ENCODE peak calls at places on chromosomes 2 and 18, in seven cellular contexts. One of them, this sample, is unnamed. For H3K9me3, the result is how much of the 10 kb centered on the place peaks cover.

GRCh38 chr2:46336560-46336959 is 39.4 kb downstream of the EPAS1 start:
- DNase-seq in fibroblast of lung: peak
- DNase-seq in GM23248: peak
- DNase-seq in CD8-positive, alpha-beta T cell: no peak
- DNase-seq in aorta: no peak
- DNase-seq in effector memory CD4-positive, alpha-beta T cell: no peak
- DNase-seq in neural progenitor cell: no peak
- DNase-seq in this sample: peak

GRCh38 chr2:237695201-237695780 is 67.9 kb downstream of the LRRFIP1 start:
- DNase-seq in fibroblast of lung: peak
- DNase-seq in GM23248: peak
- DNase-seq in CD8-positive, alpha-beta T cell: no peak
- DNase-seq in aorta: no peak
- DNase-seq in effector memory CD4-positive, alpha-beta T cell: no peak
- DNase-seq in neural progenitor cell: no peak
- DNase-seq in this sample: peak

GRCh38 chr18:7038330-7038846 is 79.2 kb downstream of the LAMA1 start:
- DNase-seq in fibroblast of lung: peak
- DNase-seq in GM23248: peak
- DNase-seq in CD8-positive, alpha-beta T cell: no peak
- DNase-seq in aorta: peak
- DNase-seq in effector memory CD4-positive, alpha-beta T cell: no peak
- DNase-seq in neural progenitor cell: peak
- DNase-seq in this sample: peak

GRCh38 chr2:226799976-226800940 is 638 bp upstream of the IRS1 start:
- DNase-seq in fibroblast of lung: peak
- DNase-seq in GM23248: peak
- DNase-seq in CD8-positive, alpha-beta T cell: no peak
- DNase-seq in aorta: peak
- DNase-seq in effector memory CD4-positive, alpha-beta T cell: no peak
- DNase-seq in neural progenitor cell: peak
- DNase-seq in this sample: peak

GRCh38 chr2:66867038-66867380 is 432.1 kb downstream of the MEIS1 start:
- DNase-seq in fibroblast of lung: no peak
- DNase-seq in GM23248: peak
- DNase-seq in CD8-positive, alpha-beta T cell: no peak
- DNase-seq in aorta: no peak
- DNase-seq in effector memory CD4-positive, alpha-beta T cell: no peak
- DNase-seq in neural progenitor cell: no peak
- DNase-seq in this sample: no peak

GRCh38 chr2:122539920-122540319 is 784.5 kb downstream of the TSN start:
- DNase-seq in fibroblast of lung: no peak
- DNase-seq in GM23248: no peak
- DNase-seq in CD8-positive, alpha-beta T cell: no peak
- DNase-seq in aorta: no peak
- DNase-seq in effector memory CD4-positive, alpha-beta T cell: no peak
- DNase-seq in neural progenitor cell: no peak
- DNase-seq in this sample: no peak

GRCh38 chr2:120344214-120344990 is 1.5 kb upstream of the INHBB start:
- DNase-seq in fibroblast of lung: no peak
- DNase-seq in GM23248: peak
- DNase-seq in CD8-positive, alpha-beta T cell: no peak
- DNase-seq in aorta: peak
- DNase-seq in effector memory CD4-positive, alpha-beta T cell: no peak
- DNase-seq in neural progenitor cell: peak
- DNase-seq in this sample: peak

GRCh38 chr2:205482399-205483065 is 199.8 kb upstream of the NRP2 start:
- DNase-seq in fibroblast of lung: peak
- DNase-seq in GM23248: no peak
- DNase-seq in CD8-positive, alpha-beta T cell: no peak
- DNase-seq in aorta: no peak
- DNase-seq in effector memory CD4-positive, alpha-beta T cell: no peak
- DNase-seq in neural progenitor cell: peak
- DNase-seq in this sample: no peak

GRCh38 chr2:207974214-207974600 is 51.1 kb downstream of the PLEKHM3 start:
- DNase-seq in fibroblast of lung: no peak
- DNase-seq in GM23248: no peak
- DNase-seq in CD8-positive, alpha-beta T cell: no peak
- DNase-seq in aorta: no peak
- DNase-seq in effector memory CD4-positive, alpha-beta T cell: no peak
- DNase-seq in neural progenitor cell: no peak
- DNase-seq in this sample: no peak

GRCh38 chr2:238929242-238930081 is 81.6 kb downstream of the TWIST2 start:
- DNase-seq in fibroblast of lung: peak
- DNase-seq in GM23248: peak
- DNase-seq in CD8-positive, alpha-beta T cell: no peak
- DNase-seq in aorta: peak
- DNase-seq in effector memory CD4-positive, alpha-beta T cell: no peak
- DNase-seq in neural progenitor cell: no peak
- DNase-seq in this sample: no peak

GRCh38 chr2:86079981-86080911 is 25.4 kb downstream of the POLR1A start:
- DNase-seq in fibroblast of lung: peak
- DNase-seq in GM23248: peak
- DNase-seq in CD8-positive, alpha-beta T cell: peak
- DNase-seq in aorta: peak
- DNase-seq in effector memory CD4-positive, alpha-beta T cell: peak
- DNase-seq in neural progenitor cell: peak
- DNase-seq in this sample: peak

GRCh38 chr2:74177697-74178096 is 982 bp downstream of the MOB1A start:
- DNase-seq in fibroblast of lung: peak
- DNase-seq in GM23248: peak
- DNase-seq in CD8-positive, alpha-beta T cell: no peak
- DNase-seq in aorta: no peak
- DNase-seq in effector memory CD4-positive, alpha-beta T cell: no peak
- DNase-seq in neural progenitor cell: no peak
- DNase-seq in this sample: peak

GRCh38 chr18:3458378-3458777 is 8.4 kb downstream of the TGIF1 start:
- DNase-seq in fibroblast of lung: no peak
- DNase-seq in GM23248: no peak
- DNase-seq in CD8-positive, alpha-beta T cell: no peak
- DNase-seq in aorta: no peak
- DNase-seq in effector memory CD4-positive, alpha-beta T cell: no peak
- DNase-seq in neural progenitor cell: no peak
- DNase-seq in this sample: no peak

GRCh38 chr2:86338778-86339295 is 1.4 kb upstream of the REEP1 start:
- DNase-seq in fibroblast of lung: no peak
- DNase-seq in GM23248: no peak
- DNase-seq in CD8-positive, alpha-beta T cell: no peak
- DNase-seq in aorta: no peak
- DNase-seq in effector memory CD4-positive, alpha-beta T cell: no peak
- DNase-seq in neural progenitor cell: no peak
- DNase-seq in this sample: no peak

GRCh38 chr2:117760916-117761315 is 53.6 kb upstream of the DDX18 start:
- DNase-seq in fibroblast of lung: no peak
- DNase-seq in GM23248: peak
- DNase-seq in CD8-positive, alpha-beta T cell: no peak
- DNase-seq in aorta: no peak
- DNase-seq in effector memory CD4-positive, alpha-beta T cell: no peak
- DNase-seq in neural progenitor cell: no peak
- DNase-seq in this sample: no peak

GRCh38 chr2:234091432-234091879 is 41.0 kb downstream of the SPP2 start:
- DNase-seq in fibroblast of lung: peak
- DNase-seq in GM23248: peak
- DNase-seq in CD8-positive, alpha-beta T cell: no peak
- DNase-seq in aorta: no peak
- DNase-seq in effector memory CD4-positive, alpha-beta T cell: no peak
- DNase-seq in neural progenitor cell: no peak
- DNase-seq in this sample: peak

GRCh38 chr18:7616661-7617060 is 49.5 kb downstream of the PTPRM start:
- DNase-seq in fibroblast of lung: no peak
- DNase-seq in GM23248: peak
- DNase-seq in CD8-positive, alpha-beta T cell: no peak
- DNase-seq in aorta: no peak
- DNase-seq in effector memory CD4-positive, alpha-beta T cell: no peak
- DNase-seq in neural progenitor cell: no peak
- DNase-seq in this sample: peak

GRCh38 chr2:42969231-42970150 is 177.1 kb upstream of the HAAO start:
- DNase-seq in fibroblast of lung: peak
- DNase-seq in GM23248: peak
- DNase-seq in CD8-positive, alpha-beta T cell: no peak
- DNase-seq in aorta: peak
- DNase-seq in effector memory CD4-positive, alpha-beta T cell: no peak
- DNase-seq in neural progenitor cell: no peak
- DNase-seq in this sample: peak

GRCh38 chr2:84807063-84807485 is 73.8 kb downstream of the TRABD2A start:
- DNase-seq in fibroblast of lung: peak
- DNase-seq in GM23248: peak
- DNase-seq in CD8-positive, alpha-beta T cell: no peak
- DNase-seq in aorta: no peak
- DNase-seq in effector memory CD4-positive, alpha-beta T cell: no peak
- DNase-seq in neural progenitor cell: no peak
- DNase-seq in this sample: peak

GRCh38 chr2:149732001-149732685 is 144.6 kb upstream of the MMADHC start:
- DNase-seq in fibroblast of lung: peak
- DNase-seq in GM23248: peak
- DNase-seq in CD8-positive, alpha-beta T cell: no peak
- DNase-seq in aorta: no peak
- DNase-seq in effector memory CD4-positive, alpha-beta T cell: no peak
- DNase-seq in neural progenitor cell: no peak
- DNase-seq in this sample: no peak

DNA sequence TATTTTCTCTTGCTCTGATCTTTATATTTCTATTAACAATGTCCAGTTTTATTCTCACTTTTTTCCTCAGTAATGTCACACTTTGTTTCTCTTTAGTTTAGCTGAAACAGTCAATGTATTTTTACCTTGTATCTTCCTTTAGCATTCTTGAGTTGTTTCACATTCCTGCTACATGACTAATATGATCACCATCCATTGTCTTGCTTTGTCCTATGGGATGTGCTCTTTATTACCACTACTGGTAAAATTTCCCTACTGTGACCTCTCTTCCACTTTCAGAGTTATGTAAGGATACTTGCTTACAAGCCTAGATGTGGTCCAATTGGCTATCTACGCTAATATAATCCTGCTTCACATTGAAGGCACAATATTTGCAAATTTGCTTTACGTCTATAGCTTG is 457.9 kb downstream of the PIK3C3 start:
- DNase-seq in fibroblast of lung: no peak
- DNase-seq in GM23248: no peak
- DNase-seq in CD8-positive, alpha-beta T cell: no peak
- DNase-seq in aorta: no peak
- DNase-seq in effector memory CD4-positive, alpha-beta T cell: no peak
- DNase-seq in neural progenitor cell: no peak
- DNase-seq in this sample: no peak
- H3K9me3 ChIP-seq in fibroblast of lung: under half
- H3K9me3 ChIP-seq in GM23248: under half
- H3K9me3 ChIP-seq in CD8-positive, alpha-beta T cell: under half
- H3K9me3 ChIP-seq in aorta: under half
- H3K9me3 ChIP-seq in effector memory CD4-positive, alpha-beta T cell: under half
- H3K9me3 ChIP-seq in neural progenitor cell: under half
- H3K9me3 ChIP-seq in this sample: under half

GRCh38 chr2:240528406-240529040 is 29.3 kb downstream of the ANKMY1 start:
- DNase-seq in fibroblast of lung: no peak
- DNase-seq in GM23248: no peak
- DNase-seq in CD8-positive, alpha-beta T cell: no peak
- DNase-seq in aorta: no peak
- DNase-seq in effector memory CD4-positive, alpha-beta T cell: no peak
- DNase-seq in neural progenitor cell: no peak
- DNase-seq in this sample: no peak

GRCh38 chr2:240532032-240532775 is 25.6 kb downstream of the ANKMY1 start:
- DNase-seq in fibroblast of lung: no peak
- DNase-seq in GM23248: peak
- DNase-seq in CD8-positive, alpha-beta T cell: no peak
- DNase-seq in aorta: no peak
- DNase-seq in effector memory CD4-positive, alpha-beta T cell: no peak
- DNase-seq in neural progenitor cell: no peak
- DNase-seq in this sample: no peak

GRCh38 chr2:240529344-240529999 is 28.3 kb downstream of the ANKMY1 start:
- DNase-seq in fibroblast of lung: no peak
- DNase-seq in GM23248: no peak
- DNase-seq in CD8-positive, alpha-beta T cell: no peak
- DNase-seq in aorta: peak
- DNase-seq in effector memory CD4-positive, alpha-beta T cell: no peak
- DNase-seq in neural progenitor cell: no peak
- DNase-seq in this sample: no peak

GRCh38 chr2:240530181-240530580 is 27.6 kb downstream of the ANKMY1 start:
- DNase-seq in fibroblast of lung: no peak
- DNase-seq in GM23248: no peak
- DNase-seq in CD8-positive, alpha-beta T cell: no peak
- DNase-seq in aorta: peak
- DNase-seq in effector memory CD4-positive, alpha-beta T cell: no peak
- DNase-seq in neural progenitor cell: no peak
- DNase-seq in this sample: no peak

GRCh38 chr2:240531038-240531437 is 26.8 kb downstream of the ANKMY1 start:
- DNase-seq in fibroblast of lung: no peak
- DNase-seq in GM23248: no peak
- DNase-seq in CD8-positive, alpha-beta T cell: no peak
- DNase-seq in aorta: no peak
- DNase-seq in effector memory CD4-positive, alpha-beta T cell: no peak
- DNase-seq in neural progenitor cell: no peak
- DNase-seq in this sample: no peak
- H3K9me3 ChIP-seq in fibroblast of lung: under half
- H3K9me3 ChIP-seq in GM23248: under half
- H3K9me3 ChIP-seq in CD8-positive, alpha-beta T cell: under half
- H3K9me3 ChIP-seq in aorta: under half
- H3K9me3 ChIP-seq in effector memory CD4-positive, alpha-beta T cell: under half
- H3K9me3 ChIP-seq in neural progenitor cell: under half
- H3K9me3 ChIP-seq in this sample: under half

GRCh38 chr18:33901894-33902512 is 322.7 kb downstream of the NOL4 start:
- DNase-seq in fibroblast of lung: no peak
- DNase-seq in GM23248: no peak
- DNase-seq in CD8-positive, alpha-beta T cell: no peak
- DNase-seq in aorta: no peak
- DNase-seq in effector memory CD4-positive, alpha-beta T cell: no peak
- DNase-seq in neural progenitor cell: peak
- DNase-seq in this sample: no peak

GRCh38 chr18:33900638-33901037 is 322.6 kb downstream of the ASXL3 start:
- DNase-seq in fibroblast of lung: no peak
- DNase-seq in GM23248: no peak
- DNase-seq in CD8-positive, alpha-beta T cell: no peak
- DNase-seq in aorta: no peak
- DNase-seq in effector memory CD4-positive, alpha-beta T cell: no peak
- DNase-seq in neural progenitor cell: no peak
- DNase-seq in this sample: no peak

DNA sequence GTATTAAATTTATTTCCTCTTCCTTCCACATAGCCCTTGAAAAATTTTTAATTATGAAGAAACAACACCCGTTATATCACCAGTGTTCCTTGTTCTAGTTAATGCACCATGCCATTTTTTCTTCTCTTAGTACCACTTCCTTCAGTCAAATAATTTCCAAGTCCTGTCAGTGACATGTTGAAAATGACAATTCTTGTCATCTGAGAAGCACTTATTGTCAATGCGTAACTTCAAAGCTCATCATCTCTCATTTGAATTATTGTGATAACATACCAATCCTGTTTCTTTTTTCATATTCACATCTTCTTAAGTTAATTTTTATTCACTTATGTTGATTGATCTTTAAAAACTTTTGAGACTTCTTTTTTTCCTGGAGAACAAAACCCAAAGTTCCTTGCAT is 320.4 kb downstream of the ASXL3 start:
- DNase-seq in fibroblast of lung: no peak
- DNase-seq in GM23248: no peak
- DNase-seq in CD8-positive, alpha-beta T cell: no peak
- DNase-seq in aorta: no peak
- DNase-seq in effector memory CD4-positive, alpha-beta T cell: no peak
- DNase-seq in neural progenitor cell: no peak
- DNase-seq in this sample: no peak
- H3K9me3 ChIP-seq in fibroblast of lung: under half
- H3K9me3 ChIP-seq in GM23248: under half
- H3K9me3 ChIP-seq in CD8-positive, alpha-beta T cell: under half
- H3K9me3 ChIP-seq in aorta: under half
- H3K9me3 ChIP-seq in effector memory CD4-positive, alpha-beta T cell: under half
- H3K9me3 ChIP-seq in neural progenitor cell: under half
- H3K9me3 ChIP-seq in this sample: under half

GRCh38 chr2:4780679-4781078 is 911.5 kb upstream of the SOX11 start:
- DNase-seq in fibroblast of lung: no peak
- DNase-seq in GM23248: no peak
- DNase-seq in CD8-positive, alpha-beta T cell: no peak
- DNase-seq in aorta: no peak
- DNase-seq in effector memory CD4-positive, alpha-beta T cell: no peak
- DNase-seq in neural progenitor cell: no peak
- DNase-seq in this sample: no peak

GRCh38 chr2:4775668-4776067 is 916.5 kb upstream of the SOX11 start:
- DNase-seq in fibroblast of lung: no peak
- DNase-seq in GM23248: no peak
- DNase-seq in CD8-positive, alpha-beta T cell: no peak
- DNase-seq in aorta: no peak
- DNase-seq in effector memory CD4-positive, alpha-beta T cell: no peak
- DNase-seq in neural progenitor cell: no peak
- DNase-seq in this sample: no peak
- H3K9me3 ChIP-seq in fibroblast of lung: under half
- H3K9me3 ChIP-seq in GM23248: under half
- H3K9me3 ChIP-seq in CD8-positive, alpha-beta T cell: under half
- H3K9me3 ChIP-seq in aorta: under half
- H3K9me3 ChIP-seq in effector memory CD4-positive, alpha-beta T cell: under half
- H3K9me3 ChIP-seq in neural progenitor cell: under half
- H3K9me3 ChIP-seq in this sample: under half